ENCODE peak calls at places on chromosomes 7 and 10, in five cellular contexts. M is K562, K is HCT116, B is GM12878, E is HepG2. L is an unnamed sample.

GRCh38 chr10:7913122-7913872 is 95.0 kb downstream of the TAF3 start:
- DNase-seq in M (no peak), K (no peak), B (no peak), E (no peak), L (peak; percentile 25)

GRCh38 chr10:6423004-6423403 is 157.1 kb downstream of the PRKCQ start:
- DNase-seq in M (no peak), K (no peak), B (no peak), E (no peak), L (no peak)

GRCh38 chr10:119521443-119522204 is 20.9 kb downstream of the RGS10 start:
- DNase-seq in M (no peak), K (peak; percentile 89), B (no peak), E (peak; percentile 76), L (no peak)

GRCh38 chr7:140674899-140675701 is 2.4 kb downstream of the ADCK2 start:
- DNase-seq in M (peak; percentile 70), K (peak; percentile 27), B (no peak), E (peak; percentile 34), L (peak; percentile 75)

GRCh38 chr7:33933611-33934281 is 28.4 kb downstream of the BMPER start:
- DNase-seq in M (no peak), K (no peak), B (no peak), E (no peak), L (no peak)

GRCh38 chr7:140674356-140674800 is 1.6 kb downstream of the ADCK2 start:
- DNase-seq in M (no peak), K (no peak), B (no peak), E (no peak), L (no peak)

GRCh38 chr10:98361636-98362035 is 53.3 kb downstream of the PYROXD2 start:
- DNase-seq in M (no peak), K (no peak), B (no peak), E (no peak), L (no peak)

GRCh38 chr7:3923307-3923918 is 622.4 kb downstream of the SDK1 start:
- DNase-seq in M (no peak), K (no peak), B (no peak), E (no peak), L (no peak)

GRCh38 chr10:61899045-61899444 is 2.5 kb upstream of the ARID5B start:
- DNase-seq in M (no peak), K (no peak), B (no peak), E (no peak), L (no peak)

GRCh38 chr7:22372863-22373262 is 15.9 kb upstream of the RAPGEF5 start:
- DNase-seq in M (no peak), K (no peak), B (no peak), E (no peak), L (no peak)

GRCh38 chr10:103273026-103273425 is 3.9 kb upstream of the INA start:
- DNase-seq in M (no peak), K (peak; percentile 95), B (no peak), E (no peak), L (no peak)

GRCh38 chr10:32348297-32349198 is 1.6 kb upstream of the EPC1 start:
- DNase-seq in M (peak; percentile 28), K (no peak), B (no peak), E (no peak), L (no peak)

GRCh38 chr7:113710310-113711106 is 208.3 kb downstream of the PPP1R3A start:
- DNase-seq in M (peak; percentile 72), K (peak; percentile 85), B (peak; percentile 44), E (peak; percentile 63), L (peak; percentile 94)

GRCh38 chr7:33459340-33459751 is 330.0 kb downstream of the BBS9 start:
- DNase-seq in M (no peak), K (peak; percentile 42), B (no peak), E (peak; percentile 41), L (peak; percentile 80)

GRCh38 chr10:132570771-132571564 is 33.4 kb downstream of the INPP5A start:
- DNase-seq in M (no peak), K (no peak), B (peak; percentile 73), E (no peak), L (no peak)

GRCh38 chr7:143358626-143359025 is 3.9 kb downstream of the FAM131B start:
- DNase-seq in M (no peak), K (no peak), B (no peak), E (no peak), L (no peak)

GRCh38 chr7:86013662-86014061 is 630.0 kb upstream of the GRM3 start:
- DNase-seq in M (no peak), K (no peak), B (no peak), E (no peak), L (no peak)

GRCh38 chr7:45129906-45130305 is 18.4 kb upstream of the TBRG4 start:
- DNase-seq in M (no peak), K (no peak), B (no peak), E (no peak), L (no peak)

GRCh38 chr10:45418417-45418858 is 44.4 kb downstream of the ALOX5 start:
- DNase-seq in M (no peak), K (no peak), B (no peak), E (no peak), L (no peak)

GRCh38 chr7:22393825-22394458 is 37.0 kb upstream of the RAPGEF5 start:
- DNase-seq in M (no peak), K (no peak), B (no peak), E (no peak), L (no peak)

GRCh38 chr7:95302976-95303375 is 21.4 kb downstream of the PON1 start:
- DNase-seq in M (no peak), K (no peak), B (no peak), E (no peak), L (no peak)

GRCh38 chr7:105940111-105940510 is 23.0 kb upstream of the CDHR3 start:
- DNase-seq in M (no peak), K (no peak), B (no peak), E (peak; percentile 81), L (no peak)

GRCh38 chr7:134619627-134620331 is 26.9 kb upstream of the BPGM start:
- DNase-seq in M (no peak), K (no peak), B (no peak), E (no peak), L (no peak)

GRCh38 chr10:49605939-49606509 is 4.1 kb upstream of the SLC18A3 start:
- DNase-seq in M (no peak), K (no peak), B (no peak), E (no peak), L (no peak)
- TF ChIP-seq REST in M (no peak), K (no peak), B (no peak), E (no peak), L (no peak)

GRCh38 chr7:69422473-69423102 is 175.7 kb upstream of the AUTS2 start:
- DNase-seq in M (no peak), K (no peak), B (no peak), E (no peak), L (no peak)
- H3K4me2 ChIP-seq in M (no peak overlapping the region), K (no peak overlapping the region), B (no peak overlapping the region), E (no peak overlapping the region), L (no peak overlapping the region)

DNA sequence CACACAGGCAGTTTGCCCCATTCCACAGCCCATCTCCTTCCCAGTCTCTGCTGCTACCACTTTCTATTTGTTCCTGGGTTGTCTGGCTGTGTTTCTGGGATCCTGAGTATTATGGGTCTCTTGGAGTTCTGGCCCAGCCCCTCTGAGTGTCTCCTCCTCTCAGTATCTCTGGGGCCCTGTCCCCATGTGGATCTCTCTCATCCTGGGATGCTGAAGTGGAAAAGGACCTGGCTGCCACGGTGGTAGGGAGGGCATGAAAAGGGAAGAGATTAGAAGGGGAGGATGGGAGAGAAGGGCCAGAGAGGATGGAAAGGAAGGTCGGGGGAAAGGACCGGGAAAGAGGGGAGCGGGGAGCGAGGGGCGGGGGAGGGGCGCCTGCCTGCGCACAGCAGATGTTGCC is 54.5 kb upstream of the LBX1 start:
- DNase-seq in M (no peak), K (no peak), B (no peak), E (no peak), L (no peak)
- TF ChIP-seq EZH2 in M (no peak), K (no peak), B (no peak), E (no peak), L (peak; percentile 80)

DNA sequence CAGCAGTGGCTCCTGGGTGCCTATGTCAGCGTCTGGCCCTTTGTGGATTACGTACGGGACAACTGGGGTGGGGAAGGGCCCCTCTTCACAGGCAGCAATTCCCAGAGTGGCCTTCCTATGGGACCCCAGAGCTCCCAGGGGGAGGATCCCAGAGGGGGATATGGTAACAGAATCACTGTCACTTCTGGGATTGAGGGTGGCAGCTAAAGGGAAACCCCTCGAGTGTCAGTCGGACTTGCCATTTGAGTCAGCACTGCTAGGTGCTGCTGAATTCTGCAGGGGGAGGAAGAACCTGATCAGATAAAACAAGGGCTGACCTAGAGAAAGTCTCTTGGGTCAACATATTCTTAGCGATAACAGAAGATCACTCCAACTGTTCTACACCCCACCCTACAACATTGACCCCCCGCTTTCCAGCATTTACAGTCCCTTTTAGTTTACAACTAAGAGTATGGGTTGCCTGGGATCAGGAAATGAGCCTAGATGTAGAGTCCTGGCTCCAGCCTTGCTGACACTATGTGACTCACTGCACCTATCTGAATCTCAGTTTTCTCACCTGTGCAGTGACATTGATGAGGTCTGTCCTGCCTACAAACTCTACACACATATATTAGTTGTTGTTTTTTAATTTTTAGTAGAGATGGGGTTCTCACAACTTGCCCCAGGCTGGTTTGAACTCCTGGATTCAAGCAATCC is 12.3 kb upstream of the DDIT4 start:
- DNase-seq in M (peak; percentile 50), K (no peak), B (peak; percentile 90), E (no peak), L (no peak)
- TF ChIP-seq REST in M (no peak), K (no peak), B (no peak), E (no peak), L (no peak)

DNA sequence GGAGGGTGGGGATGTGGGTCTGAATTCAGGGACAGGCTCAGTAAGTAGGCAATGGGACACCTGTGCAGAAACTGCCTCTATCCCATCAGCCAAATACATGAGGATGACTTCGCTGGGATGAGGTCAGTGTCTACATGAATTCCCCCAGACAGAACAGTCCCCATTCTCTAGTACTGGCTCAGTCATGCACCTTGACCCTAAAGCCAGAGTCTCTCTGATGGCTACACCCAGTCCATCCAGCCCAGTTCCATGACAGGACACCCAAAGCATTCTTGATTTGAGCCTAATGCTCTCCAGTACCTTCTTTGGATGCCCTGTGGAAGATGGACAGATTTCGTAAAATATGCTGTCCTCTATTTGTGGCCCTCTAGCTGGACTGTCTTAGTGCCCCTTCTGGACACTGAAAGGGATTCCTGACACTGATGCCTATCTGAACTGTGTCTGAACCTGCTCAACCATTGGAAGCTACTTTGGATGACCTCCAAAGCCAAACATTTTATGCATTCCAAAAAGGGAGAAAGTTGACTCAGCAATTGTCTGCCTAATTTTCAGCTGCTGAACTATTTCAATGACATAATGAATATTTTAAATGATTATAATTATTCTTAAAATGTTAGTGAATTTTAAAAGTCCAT is 14.6 kb downstream of the SFRP4 start:
- DNase-seq in M (no peak), K (no peak), B (no peak), E (peak; percentile 75), L (no peak)
- H3K4me2 ChIP-seq in M (peak overlapping the region; percentile 9), K (no peak overlapping the region), B (no peak overlapping the region), E (peak overlapping the region; percentile 19), L (no peak overlapping the region)

L was measured in GM23338.